ENCODE peak calls at places on chromosomes 1 and 21, in eight cellular contexts. B is prostate gland; S is nephron progenitor cell; G is left cardiac atrium; A is AG10803; C is stimulated activated CD4-positive, alpha-beta T cell treated with anti-CD3 and anti-CD28 coated beads, Interleukin-12 subunit alpha, Interleukin-12 subunit beta, amount 100 ng/mL, for 4 hours; P is right cardiac atrium; J is left ventricle myocardium inferior. T is an unnamed sample.

GRCh38 chr1:64006276-64007051 is 197.0 kb upstream of the UBE2U start:
- DNase-seq in S (no peak), A (peak; percentile 65), P (no peak), G (no peak), B (peak; percentile 48), J (no peak), C (no peak), T (no peak)

GRCh38 chr1:70278710-70279109 is 57.5 kb downstream of the SRSF11 start:
- DNase-seq in A (no peak), S (no peak), P (no peak), J (no peak), G (no peak), B (no peak), C (no peak), T (no peak)

GRCh38 chr1:212967767-212968166 is 17.4 kb downstream of the VASH2 start:
- DNase-seq in P (no peak), A (peak; percentile 39), J (no peak), G (no peak), S (no peak), C (no peak), B (no peak), T (no peak)

GRCh38 chr1:93617670-93618488 is 63.8 kb downstream of the BCAR3 start:
- DNase-seq in P (no peak), A (no peak), G (no peak), S (no peak), J (no peak), C (no peak), B (no peak), T (no peak)

GRCh38 chr1:203340112-203340804 is 10.7 kb downstream of the FMOD start:
- DNase-seq in G (peak; percentile 71), P (peak; percentile 80), S (peak; percentile 68), C (peak; percentile 33), A (peak; percentile 79), J (peak; percentile 52), B (peak; percentile 85), T (peak; percentile 48)

GRCh38 chr1:53447413-53447812 is 11.8 kb upstream of the DMRTB1 start:
- DNase-seq in J (no peak), B (no peak), G (no peak), A (no peak), S (no peak), P (no peak), C (no peak), T (no peak)

GRCh38 chr1:119285482-119285881 is 83.1 kb upstream of the HAO2 start:
- DNase-seq in J (no peak), A (peak; percentile 85), B (no peak), S (no peak), P (no peak), C (no peak), G (no peak), T (no peak)

GRCh38 chr21:42515708-42516502 is 2.3 kb downstream of the SLC37A1 start:
- DNase-seq in B (peak; percentile 79), G (no peak), P (no peak), J (no peak), A (no peak), C (no peak), S (peak; percentile 31), T (no peak)

T was measured in activated T-cell treated with anti-CD3 and anti-CD28 coated beads for 24 hours.